ENCODE peak calls at places on chromosomes 4 and X, in nine cellular contexts. R, P, F, C, I, L, X, Q and N are unnamed samples.

GRCh38 chr4:87910795-87911194 is 64.7 kb upstream of the SPP1 start:
- DNase-seq in Q (no peak), F (no peak), C (no peak), L (no peak), X (no peak), P (no peak), I (no peak), R (no peak), N (no peak)

GRCh38 chr4:8335848-8336247 is 66.3 kb downstream of the HTRA3 start:
- DNase-seq in C (no peak), P (no peak), F (no peak), Q (no peak), R (no peak), L (no peak), X (no peak), I (no peak), N (no peak)

GRCh38 chr4:160403066-160403465 is 1300.2 kb downstream of the RAPGEF2 start:
- DNase-seq in F (no peak), I (no peak), X (no peak), Q (no peak), L (no peak), P (no peak), C (no peak), R (no peak), N (no peak)

GRCh38 chr4:174324725-174325124 is 41.0 kb downstream of the CEP44 start:
- DNase-seq in I (no peak), C (no peak), X (no peak), P (no peak), L (no peak), F (peak), Q (no peak), R (no peak), N (no peak)

GRCh38 chr4:75229783-75230570 is 284.2 kb downstream of the RCHY1 start:
- DNase-seq in X (no peak), F (no peak), P (no peak), L (no peak), Q (no peak), I (no peak), R (no peak), C (no peak), N (no peak)

GRCh38 chrX:153486163-153486562 is 8.6 kb upstream of the BGN start:
- DNase-seq in Q (no peak), P (no peak), R (no peak), F (no peak), X (no peak), L (no peak), C (no peak), I (no peak), N (no peak)

GRCh38 chr4:3784469-3785291 is 18.5 kb downstream of the ADRA2C start:
- DNase-seq in F (no peak), I (no peak), P (no peak), R (peak), C (no peak), X (no peak), Q (no peak), L (no peak), N (no peak)

GRCh38 chrX:51459125-51459524 is 37.3 kb downstream of the NUDT11 start:
- DNase-seq in X (no peak), R (peak), I (no peak), Q (no peak), F (peak), P (no peak), L (no peak), C (no peak), N (no peak)

GRCh38 chr4:155591201-155591600 is 75.4 kb upstream of the GUCY1A1 start:
- DNase-seq in R (no peak), F (no peak), P (no peak), I (no peak), X (no peak), Q (no peak), C (no peak), L (no peak), N (no peak)

GRCh38 chrX:124005220-124005619 is 43.7 kb downstream of the STAG2 start:
- DNase-seq in C (no peak), R (no peak), F (no peak), P (no peak), L (no peak), I (no peak), Q (no peak), X (no peak), N (no peak)

GRCh38 chr4:1596393-1596792 is 87.7 kb downstream of the FAM53A start:
- DNase-seq in P (peak), Q (no peak), F (no peak), L (no peak), R (no peak), I (no peak), X (no peak), C (no peak), N (no peak)

GRCh38 chr4:99179626-99180025 is 35.5 kb upstream of the ADH4 start:
- DNase-seq in C (no peak), I (no peak), P (no peak), R (no peak), X (no peak), L (no peak), F (peak), Q (no peak), N (no peak)

GRCh38 chrX:136030357-136031225 is 45.4 kb downstream of the SLC9A6 start:
- DNase-seq in C (peak), P (no peak), R (no peak), Q (peak), L (peak), F (peak), X (peak), I (peak), N (no peak)

GRCh38 chr4:113502476-113502875 is 259.1 kb downstream of the CAMK2D start:
- DNase-seq in C (no peak), X (peak), F (peak), P (no peak), Q (no peak), L (no peak), I (no peak), R (no peak), N (no peak)

GRCh38 chr4:108087293-108087967 is 81.3 kb downstream of the LEF1 start:
- DNase-seq in C (no peak), L (no peak), R (no peak), F (no peak), P (no peak), I (no peak), X (no peak), Q (no peak), N (no peak)

GRCh38 chrX:10429908-10430307 is 190.5 kb downstream of the MID1 start:
- DNase-seq in Q (no peak), I (no peak), L (no peak), R (no peak), X (no peak), C (no peak), P (no peak), F (no peak), N (no peak)

GRCh38 chr4:5267418-5267817 is 216.1 kb downstream of the STK32B start:
- DNase-seq in P (no peak), L (no peak), F (peak), C (no peak), X (no peak), Q (no peak), I (no peak), R (no peak), N (no peak)

GRCh38 chr4:576991-577498 is 950 bp upstream of the TMEM271 start:
- DNase-seq in F (no peak), X (no peak), P (no peak), I (no peak), L (no peak), C (no peak), Q (no peak), R (no peak), N (no peak)

GRCh38 chr4:1080961-1081688 is 32.2 kb downstream of the RNF212 start:
- DNase-seq in I (no peak), Q (no peak), C (no peak), P (no peak), F (peak), X (no peak), R (no peak), L (no peak), N (no peak)

GRCh38 chr4:139011220-139011950 is 4.2 kb upstream of the NOCT start:
- DNase-seq in Q (no peak), P (no peak), I (no peak), R (no peak), C (no peak), L (no peak), X (no peak), F (no peak), N (no peak)

GRCh38 chr4:78237360-78237759 is 180.2 kb downstream of the FRAS1 start:
- DNase-seq in X (no peak), P (no peak), Q (no peak), C (no peak), I (no peak), F (no peak), L (no peak), R (no peak), N (no peak)

GRCh38 chr4:159545556-159545955 is 442.7 kb downstream of the RAPGEF2 start:
- DNase-seq in P (no peak), L (no peak), R (no peak), X (no peak), C (no peak), Q (no peak), F (no peak), I (no peak), N (no peak)

GRCh38 chrX:9148626-9149385 is 114.9 kb upstream of the FAM9B start:
- DNase-seq in P (no peak), L (no peak), F (peak), R (no peak), X (no peak), C (no peak), Q (no peak), I (peak), N (no peak)

GRCh38 chrX:123648028-123648810 is 84.6 kb downstream of the THOC2 start:
- DNase-seq in P (peak), Q (no peak), F (peak), I (no peak), L (no peak), X (no peak), C (no peak), R (peak), N (no peak)

GRCh38 chr4:156766846-156767245 is 204.8 kb downstream of the PDGFC start:
- DNase-seq in P (no peak), Q (no peak), C (no peak), I (no peak), L (no peak), R (no peak), X (no peak), F (peak), N (no peak)

GRCh38 chrX:53445977-53446376 is 11.8 kb upstream of the HSD17B10 start:
- DNase-seq in L (no peak), X (no peak), F (peak), R (peak), C (peak), I (no peak), P (peak), Q (no peak), N (no peak)

GRCh38 chr4:164239976-164240375 is 514.0 kb upstream of the SMIM31 start:
- DNase-seq in I (no peak), F (no peak), Q (no peak), R (no peak), P (no peak), C (no peak), X (no peak), L (no peak), N (no peak)

GRCh38 chrX:16695079-16695676 is 17.3 kb downstream of the CTPS2 start:
- DNase-seq in P (peak), L (no peak), Q (peak), R (peak), X (no peak), C (peak), F (peak), I (peak), N (peak)

GRCh38 chr4:17578482-17578891 is 1.5 kb downstream of the LAP3 start:
- DNase-seq in Q (peak), F (peak), R (no peak), X (no peak), L (no peak), P (no peak), C (no peak), I (no peak), N (no peak)

GRCh38 chrX:39335447-39336235 is 534.4 kb downstream of the MID1IP1 start:
- DNase-seq in P (no peak), R (no peak), L (no peak), C (no peak), Q (peak), I (no peak), F (no peak), X (no peak), N (no peak)

GRCh38 chr4:124178449-124179021 is 534.0 kb downstream of the ANKRD50 start:
- DNase-seq in L (no peak), Q (peak), X (no peak), C (peak), R (peak), I (peak), F (peak), P (no peak), N (no peak)

GRCh38 chr4:23819041-23819511 is 70.8 kb downstream of the PPARGC1A start:
- DNase-seq in I (no peak), Q (no peak), L (peak), C (no peak), X (no peak), P (peak), R (no peak), F (peak), N (no peak)

GRCh38 chrX:71098951-71099506 is 3.4 kb downstream of the FOXO4 start:
- DNase-seq in I (no peak), C (no peak), X (no peak), R (no peak), F (no peak), Q (no peak), P (no peak), L (no peak), N (no peak)

GRCh38 chrX:23643020-23643419 is 24.3 kb upstream of the PRDX4 start:
- DNase-seq in Q (no peak), X (no peak), P (no peak), C (no peak), L (no peak), I (no peak), F (no peak), R (no peak), N (no peak)

GRCh38 chrX:23634181-23634580 is 33.1 kb upstream of the PRDX4 start:
- DNase-seq in Q (no peak), I (no peak), P (no peak), L (no peak), C (no peak), R (no peak), X (no peak), F (peak), N (no peak)

DNA sequence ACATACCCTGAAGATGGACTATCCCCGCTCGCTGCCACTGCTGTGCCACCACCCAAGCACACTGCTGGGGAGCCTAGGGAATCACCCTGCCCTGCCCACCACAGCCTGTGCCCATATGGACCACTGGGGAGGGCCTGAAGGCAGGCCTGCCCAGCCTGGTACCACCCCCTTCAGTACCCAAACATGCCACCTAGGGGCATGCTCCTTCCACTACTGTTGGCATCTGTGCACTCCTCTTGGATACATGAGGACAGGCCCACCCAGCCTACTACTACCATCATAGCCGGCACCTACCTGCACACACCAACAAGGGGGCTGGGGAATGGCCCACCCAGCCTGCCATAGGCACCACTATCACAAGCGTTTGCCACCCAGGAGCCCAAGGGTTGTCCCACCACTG is 30.1 kb upstream of the PRDX4 start:
- DNase-seq in R (no peak), Q (no peak), P (no peak), X (no peak), I (no peak), L (no peak), C (no peak), F (no peak), N (no peak)
- TF ChIP-seq CTCF in R (no peak), Q (no peak), P (no peak), X (no peak), I (no peak), L (no peak), C (no peak), F (no peak), N (no peak)

DNA sequence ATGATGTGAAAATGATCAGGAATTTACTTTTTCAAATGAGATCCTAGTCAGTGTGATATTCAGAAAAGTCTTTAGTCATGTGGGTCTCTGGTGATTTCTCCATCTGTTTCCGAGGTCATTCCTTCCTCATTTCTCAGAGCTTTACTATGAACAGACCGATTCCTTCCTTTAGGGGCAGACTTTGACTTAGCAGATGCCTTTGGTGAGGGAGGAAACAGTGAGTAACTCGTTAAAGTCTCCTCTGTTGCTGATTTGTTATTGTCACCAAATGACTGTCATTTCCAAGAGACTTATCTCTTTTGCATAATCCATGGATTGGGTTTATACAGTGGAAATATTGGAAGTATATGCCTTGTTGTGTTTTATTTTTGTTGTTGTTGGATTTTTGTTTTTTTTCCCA is 76.2 kb upstream of the CD99 start:
- DNase-seq in Q (peak), P (no peak), X (peak), L (peak), I (no peak), C (no peak), R (no peak), F (peak), N (no peak)
- TF ChIP-seq CTCF in Q (no peak), P (peak), X (peak), L (peak), I (peak), C (no peak), R (no peak), F (peak), N (peak)

DNA sequence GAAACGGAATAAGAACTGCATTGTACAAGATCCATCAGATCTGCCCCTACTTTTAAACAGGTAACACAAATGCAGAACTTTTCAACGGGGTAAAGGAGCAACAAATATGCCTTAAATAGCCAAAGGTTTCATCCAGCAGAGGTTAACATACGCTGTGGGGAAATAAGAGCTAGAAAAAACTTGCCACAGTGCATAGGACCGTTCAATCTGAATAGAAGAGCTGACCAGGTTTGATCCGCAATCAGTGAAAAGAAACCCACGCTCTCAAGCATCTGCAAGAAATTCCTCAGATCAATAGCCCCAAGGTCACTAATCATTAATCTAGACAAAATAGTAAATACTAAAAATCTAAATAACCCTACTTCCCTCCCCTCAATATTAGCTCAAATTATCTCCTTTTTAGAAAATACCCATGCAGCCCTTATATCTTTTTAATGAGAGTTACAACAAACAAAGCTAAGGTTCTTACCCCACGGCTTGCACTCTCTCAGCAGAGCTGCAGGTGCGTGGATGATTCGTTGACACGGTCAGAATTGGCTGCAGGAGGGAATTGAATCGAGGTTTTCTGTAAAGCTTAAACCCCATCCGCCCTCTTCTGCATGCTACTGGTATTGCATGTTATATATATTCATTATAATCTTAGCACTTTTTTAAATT is at the start of gene TLR10:
- DNase-seq in X (no peak), L (peak), Q (peak), F (peak), I (no peak), R (peak), P (no peak), C (no peak), N (no peak)
- TF ChIP-seq CTCF in X (peak), L (peak), Q (peak), F (peak), I (peak), R (peak), P (peak), C (peak), N (peak)

GRCh38 chr4:82123934-82124333 is 249.9 kb downstream of the HNRNPD start:
- DNase-seq in F (no peak), X (no peak), Q (no peak), L (no peak), I (no peak), R (no peak), C (no peak), P (no peak), N (no peak)
- TF ChIP-seq CTCF in F (no peak), X (no peak), Q (no peak), L (no peak), I (no peak), R (no peak), C (no peak), P (no peak), N (no peak)

GRCh38 chr4:112185740-112186670 is 40.8 kb downstream of the FAM241A start:
- DNase-seq in C (no peak), I (no peak), R (no peak), X (no peak), P (no peak), Q (no peak), F (no peak), L (no peak), N (no peak)

GRCh38 chr4:112184438-112184837 is 39.2 kb downstream of the FAM241A start:
- DNase-seq in C (no peak), X (no peak), L (no peak), Q (no peak), P (no peak), I (no peak), F (no peak), R (no peak), N (no peak)

GRCh38 chr4:112185334-112185733 is 40.1 kb downstream of the FAM241A start:
- DNase-seq in X (no peak), C (no peak), F (no peak), P (no peak), L (no peak), Q (no peak), R (no peak), I (no peak), N (no peak)

GRCh38 chr4:112190684-112191083 is 40.9 kb upstream of the AP1AR start:
- DNase-seq in P (no peak), R (no peak), C (no peak), I (no peak), L (no peak), F (no peak), Q (no peak), X (no peak), N (no peak)

GRCh38 chr4:112189754-112190153 is 41.8 kb upstream of the AP1AR start:
- DNase-seq in I (no peak), C (no peak), F (peak), Q (no peak), R (no peak), X (no peak), L (no peak), P (no peak), N (no peak)
- TF ChIP-seq CTCF in I (no peak), C (no peak), F (peak), Q (no peak), R (no peak), X (peak), L (peak), P (no peak), N (peak)

DNA sequence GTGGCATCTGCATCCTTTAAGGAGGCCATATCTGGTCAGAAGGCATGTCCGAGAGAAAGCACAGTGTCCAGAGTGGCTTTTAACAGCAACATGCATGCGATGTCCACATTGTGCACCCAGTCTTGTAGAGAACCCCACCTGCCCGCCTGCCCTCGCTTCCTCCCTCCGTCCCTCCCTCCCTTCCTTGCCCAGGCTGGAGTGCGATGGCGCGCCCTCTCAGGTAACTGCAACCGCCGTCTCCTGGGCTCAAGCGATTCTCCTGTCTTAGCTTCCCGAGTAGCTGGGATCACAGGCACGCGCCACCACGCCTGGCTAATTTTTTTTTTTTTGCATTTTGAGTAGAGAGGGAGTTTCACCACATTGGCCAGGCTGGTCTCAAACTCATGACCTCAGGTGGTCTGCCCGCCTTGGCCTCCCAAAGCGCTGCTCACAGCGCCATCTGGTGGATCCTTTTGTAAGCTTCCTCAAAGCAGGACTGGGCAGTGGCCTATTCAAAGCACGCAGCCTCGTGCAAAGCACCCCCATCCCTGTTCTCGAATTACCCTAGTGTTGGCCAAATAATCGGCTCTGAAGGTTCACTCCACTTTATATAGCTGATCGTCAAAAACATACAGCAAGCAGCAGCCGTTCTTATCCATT is 15.0 kb downstream of the BRCC3 start:
- DNase-seq in C (no peak), X (no peak), L (no peak), F (peak), R (peak), Q (peak), I (no peak), P (no peak), N (no peak)
- TF ChIP-seq CTCF in C (peak), X (peak), L (peak), F (peak), R (peak), Q (peak), I (peak), P (peak), N (peak)